ENCODE peak calls at places on chromosomes 16 and 17, in five cellular contexts. Z is left ventricle myocardium inferior, F is uterus, N is fibroblast of gingiva, O is PC-9. V is an unnamed sample.

GRCh38 chr17:79912552-79913330 is 73.5 kb upstream of the CBX4 start:
- DNase-seq in Z (no peak), O (no peak), N (no peak), F (no peak), V (no peak)

GRCh38 chr17:82372063-82372590 is 562 bp downstream of the UTS2R start:
- DNase-seq in Z (no peak), N (no peak), F (no peak), O (no peak), V (no peak)

GRCh38 chr17:41308251-41308917 is 725 bp downstream of the KRTAP16-1 start:
- DNase-seq in O (no peak), F (no peak), N (peak), Z (peak), V (no peak)

GRCh38 chr16:16882766-16883165 is 503.8 kb downstream of the NPIPA7 start:
- DNase-seq in N (no peak), F (no peak), O (no peak), Z (no peak), V (no peak)

GRCh38 chr17:2755941-2756724 is 6.7 kb upstream of the CCDC92B start:
- DNase-seq in Z (no peak), N (no peak), O (no peak), F (no peak), V (no peak)

GRCh38 chr17:78523939-78524655 is 53.1 kb downstream of the DNAH17 start:
- DNase-seq in Z (no peak), O (peak), F (no peak), N (no peak), V (no peak)

GRCh38 chr16:19192865-19193264 is 24.8 kb downstream of the SYT17 start:
- DNase-seq in O (no peak), Z (no peak), N (no peak), F (no peak), V (no peak)

GRCh38 chr17:2024572-2025219 is 438 bp downstream of the RTN4RL1 start:
- DNase-seq in O (no peak), F (no peak), N (no peak), Z (no peak), V (no peak)

GRCh38 chr16:82631701-82632685 is 5.2 kb downstream of the CDH13 start:
- DNase-seq in N (no peak), Z (no peak), F (no peak), O (no peak), V (no peak)

GRCh38 chr17:44279586-44280344 is 11.8 kb upstream of the SLC4A1 start:
- DNase-seq in O (peak), F (peak), Z (peak), N (peak), V (peak)

GRCh38 chr16:24838554-24839266 is 7.1 kb upstream of the SLC5A11 start:
- DNase-seq in Z (no peak), F (no peak), N (peak), O (peak), V (no peak)

GRCh38 chr17:4901648-4902344 is 1.1 kb downstream of the CHRNE start:
- DNase-seq in N (no peak), Z (peak), O (no peak), F (no peak), V (no peak)

GRCh38 chr17:30961213-30962188 is 9.3 kb upstream of the RNF135 start:
- DNase-seq in N (no peak), F (no peak), Z (no peak), O (no peak), V (no peak)

GRCh38 chr17:39536468-39536867 is 71.3 kb downstream of the NEUROD2 start:
- DNase-seq in F (no peak), O (no peak), N (no peak), Z (no peak), V (no peak)

GRCh38 chr17:40218006-40218739 is 931 bp upstream of the WIPF2 start:
- DNase-seq in Z (no peak), N (no peak), F (no peak), O (no peak), V (no peak)

GRCh38 chr16:49952386-49952785 is 72.6 kb upstream of the CNEP1R1 start:
- DNase-seq in Z (no peak), N (no peak), F (no peak), O (no peak), V (peak)

GRCh38 chr16:63684702-63685101 is 1437.2 kb downstream of the CDH11 start:
- DNase-seq in N (no peak), O (no peak), Z (no peak), F (no peak), V (no peak)

GRCh38 chr17:19386276-19386863 is 620 bp downstream of the MFAP4 start:
- DNase-seq in N (peak), F (peak), Z (peak), O (no peak), V (peak)

GRCh38 chr17:19647697-19648474 is 665 bp upstream of the ALDH3A2 start:
- DNase-seq in O (peak), Z (peak), F (peak), N (peak), V (peak)

GRCh38 chr17:42018339-42018738 is 1.1 kb upstream of the DNAJC7 start:
- DNase-seq in Z (no peak), N (no peak), F (no peak), O (no peak), V (no peak)

GRCh38 chr17:65514082-65514481 is 47.4 kb downstream of the AXIN2 start:
- DNase-seq in Z (no peak), N (peak), F (no peak), O (no peak), V (peak)

GRCh38 chr16:78437352-78437968 is 338.0 kb downstream of the WWOX start:
- DNase-seq in O (peak), Z (no peak), F (peak), N (no peak), V (peak)

GRCh38 chr16:3094289-3095027 is 4.6 kb downstream of the ZSCAN10 start:
- DNase-seq in F (no peak), N (no peak), Z (no peak), O (peak), V (no peak)

GRCh38 chr16:84315422-84315821 is 20.7 kb downstream of the WFDC1 start:
- DNase-seq in N (peak), Z (no peak), F (no peak), O (no peak), V (no peak)

GRCh38 chr16:68369168-68369567 is 58.3 kb downstream of the PRMT7 start:
- DNase-seq in N (no peak), O (no peak), F (no peak), Z (no peak), V (no peak)

GRCh38 chr16:48244080-48244862 is at the start of gene LONP2:
- DNase-seq in F (peak), N (peak), Z (peak), O (peak), V (peak)

GRCh38 chr17:74354123-74354522 is 7.5 kb downstream of the BTBD17 start:
- DNase-seq in N (no peak), Z (peak), F (no peak), O (peak), V (no peak)